ENCODE peak calls at places on chromosome 11, in seven cellular contexts. F is anterior cingulate cortex; Y is activated naive CD4-positive, alpha-beta T cell; H is EL; R is epithelial cell of esophagus; J is astrocyte of the spinal cord; N is occipital lobe. X is an unnamed sample.

GRCh38 chr11:68956142-68956541 is 24.6 kb downstream of the MRGPRD start:
- DNase-seq in F (no peak), Y (no peak), H (no peak), R (no peak), J (no peak), N (no peak), X (no peak)

GRCh38 chr11:61693897-61694840 is 14.0 kb downstream of the DAGLA start:
- DNase-seq in F (no peak), Y (no peak), H (peak), R (no peak), J (no peak), N (no peak), X (no peak)

GRCh38 chr11:23079382-23079813 is 219.1 kb upstream of the CCDC179 start:
- DNase-seq in F (no peak), Y (no peak), H (peak), R (no peak), J (peak), N (no peak), X (no peak)

GRCh38 chr11:95119361-95120060 is 29.9 kb downstream of the ENDOD1 start:
- DNase-seq in F (no peak), Y (no peak), H (no peak), R (peak), J (no peak), N (no peak), X (no peak)

GRCh38 chr11:83092488-83093384 is 21.0 kb upstream of the RAB30 start:
- DNase-seq in F (no peak), Y (no peak), H (peak), R (peak), J (peak), N (no peak), X (no peak)

GRCh38 chr11:17594686-17595192 is 47.7 kb downstream of the OTOG start:
- DNase-seq in F (no peak), Y (no peak), H (no peak), R (no peak), J (no peak), N (no peak), X (no peak)

GRCh38 chr11:66365711-66366619 is 5.6 kb downstream of the SLC29A2 start:
- DNase-seq in F (no peak), Y (no peak), H (no peak), R (no peak), J (no peak), N (no peak), X (no peak)

GRCh38 chr11:61120865-61121831 is 18.9 kb downstream of the CD5 start:
- DNase-seq in F (no peak), Y (no peak), H (no peak), R (peak), J (peak), N (no peak), X (no peak)

GRCh38 chr11:125348704-125349635 is 147.1 kb downstream of the FEZ1 start:
- DNase-seq in F (peak), Y (peak), H (peak), R (peak), J (peak), N (peak), X (peak)

GRCh38 chr11:115141221-115141620 is 363.0 kb downstream of the CADM1 start:
- DNase-seq in F (no peak), Y (no peak), H (no peak), R (no peak), J (no peak), N (no peak), X (no peak)

GRCh38 chr11:113137735-113138529 is 176.5 kb upstream of the TTC12 start:
- DNase-seq in F (peak), Y (no peak), H (no peak), R (no peak), J (no peak), N (no peak), X (no peak)

GRCh38 chr11:10727259-10727851 is 23.7 kb upstream of the CTR9 start:
- DNase-seq in F (no peak), Y (no peak), H (peak), R (no peak), J (peak), N (no peak), X (no peak)

GRCh38 chr11:9247863-9248262 is 17.3 kb downstream of the DENND5A start:
- DNase-seq in F (no peak), Y (no peak), H (no peak), R (no peak), J (no peak), N (no peak), X (no peak)

GRCh38 chr11:118998822-118999221 is 884 bp downstream of the CENATAC start:
- DNase-seq in F (no peak), Y (no peak), H (peak), R (peak), J (peak), N (no peak), X (no peak)

GRCh38 chr11:75261902-75262361 is 21.4 kb downstream of the TPBGL start:
- DNase-seq in F (no peak), Y (no peak), H (no peak), R (no peak), J (no peak), N (no peak), X (no peak)

GRCh38 chr11:69848196-69848595 is 29.0 kb upstream of the FGF3 start:
- DNase-seq in F (no peak), Y (no peak), H (peak), R (peak), J (no peak), N (no peak), X (no peak)

GRCh38 chr11:46279393-46280099 is 2.1 kb downstream of the CREB3L1 start:
- DNase-seq in F (peak), Y (no peak), H (peak), R (no peak), J (peak), N (no peak), X (peak)

GRCh38 chr11:120078397-120078796 is 59.5 kb downstream of the TRIM29 start:
- DNase-seq in F (no peak), Y (no peak), H (no peak), R (no peak), J (no peak), N (no peak), X (no peak)

GRCh38 chr11:119062779-119063178 is 4.8 kb upstream of the VPS11 start:
- DNase-seq in F (no peak), Y (no peak), H (peak), R (peak), J (peak), N (no peak), X (no peak)

GRCh38 chr11:20055312-20055711 is 105.0 kb downstream of the DBX1 start:
- DNase-seq in F (no peak), Y (no peak), H (no peak), R (peak), J (no peak), N (no peak), X (no peak)

GRCh38 chr11:113091578-113091844 is 130.3 kb downstream of the NCAM1 start:
- DNase-seq in F (no peak), Y (no peak), H (no peak), R (peak), J (no peak), N (no peak), X (no peak)

X was measured in substantia nigra.